ENCODE peak calls at places on chromosomes 6 and 20, in five cellular contexts. One of them, this sample, is unnamed.

GRCh38 chr6:99253271-99253670 is 96.2 kb downstream of the FAXC start:
- DNase-seq in activated CD8-positive, alpha-beta T cell treated with anti-CD3 and anti-CD28 coated beads, Interleukin-2, amount 10 ng/mL, durations not matched to agents 7 days and 5 days: no peak
- DNase-seq in activated CD4-positive, alpha-beta T cell treated with anti-CD3 and anti-CD28 coated beads, Interleukin-2, amount 10 ng/mL, durations not matched to agents 7 days and 5 days: no peak
- DNase-seq in transverse colon: no peak
- DNase-seq in cardiac muscle cell: no peak
- DNase-seq in this sample: no peak

GRCh38 chr6:162538643-162539064 is 188.9 kb downstream of the PRKN start:
- DNase-seq in activated CD4-positive, alpha-beta T cell treated with anti-CD3 and anti-CD28 coated beads, Interleukin-2, amount 10 ng/mL, durations not matched to agents 7 days and 5 days: no peak
- DNase-seq in activated CD8-positive, alpha-beta T cell treated with anti-CD3 and anti-CD28 coated beads, Interleukin-2, amount 10 ng/mL, durations not matched to agents 7 days and 5 days: no peak
- DNase-seq in transverse colon: no peak
- DNase-seq in cardiac muscle cell: peak
- DNase-seq in this sample: no peak

GRCh38 chr6:99349620-99350141 is at the start of gene FAXC:
- DNase-seq in activated CD4-positive, alpha-beta T cell treated with anti-CD3 and anti-CD28 coated beads, Interleukin-2, amount 10 ng/mL, durations not matched to agents 7 days and 5 days: peak
- DNase-seq in cardiac muscle cell: peak
- DNase-seq in activated CD8-positive, alpha-beta T cell treated with anti-CD3 and anti-CD28 coated beads, Interleukin-2, amount 10 ng/mL, durations not matched to agents 7 days and 5 days: no peak
- DNase-seq in transverse colon: peak
- DNase-seq in this sample: peak

GRCh38 chr6:118912646-118913045 is 18.7 kb downstream of the ASF1A start:
- DNase-seq in cardiac muscle cell: no peak
- DNase-seq in activated CD4-positive, alpha-beta T cell treated with anti-CD3 and anti-CD28 coated beads, Interleukin-2, amount 10 ng/mL, durations not matched to agents 7 days and 5 days: no peak
- DNase-seq in transverse colon: no peak
- DNase-seq in activated CD8-positive, alpha-beta T cell treated with anti-CD3 and anti-CD28 coated beads, Interleukin-2, amount 10 ng/mL, durations not matched to agents 7 days and 5 days: no peak
- DNase-seq in this sample: no peak

GRCh38 chr6:137001287-137001976 is 43.3 kb downstream of the IL20RA start:
- DNase-seq in activated CD8-positive, alpha-beta T cell treated with anti-CD3 and anti-CD28 coated beads, Interleukin-2, amount 10 ng/mL, durations not matched to agents 7 days and 5 days: no peak
- DNase-seq in activated CD4-positive, alpha-beta T cell treated with anti-CD3 and anti-CD28 coated beads, Interleukin-2, amount 10 ng/mL, durations not matched to agents 7 days and 5 days: no peak
- DNase-seq in transverse colon: no peak
- DNase-seq in cardiac muscle cell: no peak
- DNase-seq in this sample: no peak

GRCh38 chr6:125537090-125537489 is 212.3 kb upstream of the HEY2 start:
- DNase-seq in activated CD4-positive, alpha-beta T cell treated with anti-CD3 and anti-CD28 coated beads, Interleukin-2, amount 10 ng/mL, durations not matched to agents 7 days and 5 days: no peak
- DNase-seq in activated CD8-positive, alpha-beta T cell treated with anti-CD3 and anti-CD28 coated beads, Interleukin-2, amount 10 ng/mL, durations not matched to agents 7 days and 5 days: no peak
- DNase-seq in cardiac muscle cell: no peak
- DNase-seq in transverse colon: no peak
- DNase-seq in this sample: no peak

GRCh38 chr6:80637312-80637711 is 530.8 kb downstream of the BCKDHB start:
- DNase-seq in activated CD4-positive, alpha-beta T cell treated with anti-CD3 and anti-CD28 coated beads, Interleukin-2, amount 10 ng/mL, durations not matched to agents 7 days and 5 days: no peak
- DNase-seq in activated CD8-positive, alpha-beta T cell treated with anti-CD3 and anti-CD28 coated beads, Interleukin-2, amount 10 ng/mL, durations not matched to agents 7 days and 5 days: no peak
- DNase-seq in transverse colon: no peak
- DNase-seq in cardiac muscle cell: peak
- DNase-seq in this sample: no peak

GRCh38 chr6:87759491-87760010 is 57.5 kb upstream of the AKIRIN2 start:
- DNase-seq in cardiac muscle cell: no peak
- DNase-seq in activated CD8-positive, alpha-beta T cell treated with anti-CD3 and anti-CD28 coated beads, Interleukin-2, amount 10 ng/mL, durations not matched to agents 7 days and 5 days: no peak
- DNase-seq in transverse colon: no peak
- DNase-seq in activated CD4-positive, alpha-beta T cell treated with anti-CD3 and anti-CD28 coated beads, Interleukin-2, amount 10 ng/mL, durations not matched to agents 7 days and 5 days: no peak
- DNase-seq in this sample: no peak

GRCh38 chr20:1524004-1524403 is 32.8 kb upstream of the SIRPB2 start:
- DNase-seq in transverse colon: no peak
- DNase-seq in activated CD8-positive, alpha-beta T cell treated with anti-CD3 and anti-CD28 coated beads, Interleukin-2, amount 10 ng/mL, durations not matched to agents 7 days and 5 days: no peak
- DNase-seq in activated CD4-positive, alpha-beta T cell treated with anti-CD3 and anti-CD28 coated beads, Interleukin-2, amount 10 ng/mL, durations not matched to agents 7 days and 5 days: no peak
- DNase-seq in cardiac muscle cell: no peak
- DNase-seq in this sample: no peak

GRCh38 chr20:32397567-32398084 is 39.5 kb downstream of the ASXL1 start:
- DNase-seq in activated CD8-positive, alpha-beta T cell treated with anti-CD3 and anti-CD28 coated beads, Interleukin-2, amount 10 ng/mL, durations not matched to agents 7 days and 5 days: no peak
- DNase-seq in transverse colon: no peak
- DNase-seq in cardiac muscle cell: peak
- DNase-seq in activated CD4-positive, alpha-beta T cell treated with anti-CD3 and anti-CD28 coated beads, Interleukin-2, amount 10 ng/mL, durations not matched to agents 7 days and 5 days: no peak
- DNase-seq in this sample: no peak

GRCh38 chr6:36997811-36998722 is 7.4 kb upstream of the FGD2 start:
- DNase-seq in transverse colon: peak
- DNase-seq in activated CD8-positive, alpha-beta T cell treated with anti-CD3 and anti-CD28 coated beads, Interleukin-2, amount 10 ng/mL, durations not matched to agents 7 days and 5 days: no peak
- DNase-seq in activated CD4-positive, alpha-beta T cell treated with anti-CD3 and anti-CD28 coated beads, Interleukin-2, amount 10 ng/mL, durations not matched to agents 7 days and 5 days: no peak
- DNase-seq in cardiac muscle cell: no peak
- DNase-seq in this sample: peak

GRCh38 chr20:50048420-50049166 is 64.4 kb downstream of the UBE2V1 start:
- DNase-seq in activated CD4-positive, alpha-beta T cell treated with anti-CD3 and anti-CD28 coated beads, Interleukin-2, amount 10 ng/mL, durations not matched to agents 7 days and 5 days: peak
- DNase-seq in cardiac muscle cell: peak
- DNase-seq in transverse colon: peak
- DNase-seq in activated CD8-positive, alpha-beta T cell treated with anti-CD3 and anti-CD28 coated beads, Interleukin-2, amount 10 ng/mL, durations not matched to agents 7 days and 5 days: peak
- DNase-seq in this sample: no peak